ENCODE peak calls at places on chromosomes 5 and 9, in five cellular contexts. One of them, this sample, is unnamed.

GRCh38 chr9:96646081-96646991 is 8.8 kb downstream of the PRXL2C start:
- DNase-seq in right cardiac atrium: no peak
- DNase-seq in aorta: peak; percentile 50
- DNase-seq in HCT116: no peak
- DNase-seq in heart left ventricle: no peak
- DNase-seq in this sample: no peak

GRCh38 chr9:13274901-13275641 is 4.4 kb downstream of the MPDZ start:
- DNase-seq in heart left ventricle: no peak
- DNase-seq in right cardiac atrium: no peak
- DNase-seq in HCT116: no peak
- DNase-seq in aorta: no peak
- DNase-seq in this sample: no peak

GRCh38 chr9:84669293-84670105 is at the start of gene NTRK2:
- DNase-seq in aorta: peak; percentile 50
- DNase-seq in HCT116: no peak
- DNase-seq in right cardiac atrium: peak; percentile 83
- DNase-seq in heart left ventricle: peak; percentile 37
- DNase-seq in this sample: peak; percentile 30

GRCh38 chr5:133818031-133818431 is 150.4 kb downstream of the C5orf15 start:
- DNase-seq in aorta: peak; percentile 67
- DNase-seq in right cardiac atrium: peak; percentile 74
- DNase-seq in HCT116: no peak
- DNase-seq in heart left ventricle: peak; percentile 78
- DNase-seq in this sample: peak; percentile 94

GRCh38 chr5:82387041-82387818 is 109.1 kb upstream of the RPS23 start:
- DNase-seq in heart left ventricle: no peak
- DNase-seq in aorta: no peak
- DNase-seq in HCT116: peak; percentile 77
- DNase-seq in right cardiac atrium: no peak
- DNase-seq in this sample: no peak

GRCh38 chr5:148723143-148723542 is 68.8 kb upstream of the HTR4 start:
- DNase-seq in HCT116: no peak
- DNase-seq in heart left ventricle: no peak
- DNase-seq in right cardiac atrium: no peak
- DNase-seq in aorta: no peak
- DNase-seq in this sample: no peak

GRCh38 chr5:52997424-52997823 is 8.3 kb downstream of the ITGA2 start:
- DNase-seq in HCT116: no peak
- DNase-seq in heart left ventricle: no peak
- DNase-seq in aorta: no peak
- DNase-seq in right cardiac atrium: no peak
- DNase-seq in this sample: no peak

GRCh38 chr9:108057421-108058136 is 568.0 kb upstream of the KLF4 start:
- DNase-seq in aorta: no peak
- DNase-seq in right cardiac atrium: no peak
- DNase-seq in HCT116: no peak
- DNase-seq in heart left ventricle: no peak
- DNase-seq in this sample: no peak

GRCh38 chr5:62450259-62450658 is 37.7 kb downstream of the IPO11 start:
- DNase-seq in heart left ventricle: no peak
- DNase-seq in aorta: no peak
- DNase-seq in HCT116: no peak
- DNase-seq in right cardiac atrium: no peak
- DNase-seq in this sample: no peak

GRCh38 chr9:98935064-98935463 is 8.6 kb upstream of the COL15A1 start:
- DNase-seq in right cardiac atrium: no peak
- DNase-seq in HCT116: no peak
- DNase-seq in aorta: no peak
- DNase-seq in heart left ventricle: no peak
- DNase-seq in this sample: no peak

GRCh38 chr5:97019435-97020117 is 83.7 kb downstream of the LNPEP start:
- DNase-seq in right cardiac atrium: no peak
- DNase-seq in aorta: no peak
- DNase-seq in HCT116: no peak
- DNase-seq in heart left ventricle: no peak
- DNase-seq in this sample: no peak

GRCh38 chr5:158139161-158139560 is 280.2 kb upstream of the CLINT1 start:
- DNase-seq in HCT116: no peak
- DNase-seq in heart left ventricle: no peak
- DNase-seq in right cardiac atrium: no peak
- DNase-seq in aorta: no peak
- DNase-seq in this sample: no peak

GRCh38 chr5:23704176-23704855 is 196.9 kb downstream of the PRDM9 start:
- DNase-seq in aorta: no peak
- DNase-seq in right cardiac atrium: no peak
- DNase-seq in heart left ventricle: no peak
- DNase-seq in HCT116: no peak
- DNase-seq in this sample: no peak

GRCh38 chr5:177458912-177459350 is 12.3 kb downstream of the PRR7 start:
- DNase-seq in heart left ventricle: peak; percentile 24
- DNase-seq in aorta: no peak
- DNase-seq in right cardiac atrium: no peak
- DNase-seq in HCT116: no peak
- DNase-seq in this sample: no peak

GRCh38 chr5:114010362-114010761 is 351.5 kb upstream of the KCNN2 start:
- DNase-seq in HCT116: no peak
- DNase-seq in aorta: no peak
- DNase-seq in heart left ventricle: no peak
- DNase-seq in right cardiac atrium: no peak
- DNase-seq in this sample: no peak

GRCh38 chr9:91120200-91120599 is 241.5 kb downstream of the AUH start:
- DNase-seq in HCT116: no peak
- DNase-seq in heart left ventricle: no peak
- DNase-seq in aorta: no peak
- DNase-seq in right cardiac atrium: no peak
- DNase-seq in this sample: no peak

GRCh38 chr9:138038244-138038671 is 160.7 kb downstream of the CACNA1B start:
- DNase-seq in heart left ventricle: no peak
- DNase-seq in HCT116: no peak
- DNase-seq in aorta: no peak
- DNase-seq in right cardiac atrium: peak; percentile 7
- DNase-seq in this sample: peak; percentile 3

GRCh38 chr9:93207326-93207814 is 23.4 kb downstream of the WNK2 start:
- DNase-seq in heart left ventricle: peak; percentile 78
- DNase-seq in HCT116: no peak
- DNase-seq in right cardiac atrium: peak; percentile 83
- DNase-seq in aorta: peak; percentile 80
- DNase-seq in this sample: no peak

GRCh38 chr5:122259995-122260394 is 52.0 kb upstream of the SNCAIP start:
- DNase-seq in right cardiac atrium: no peak
- DNase-seq in aorta: peak; percentile 51
- DNase-seq in heart left ventricle: no peak
- DNase-seq in HCT116: no peak
- DNase-seq in this sample: no peak

GRCh38 chr9:127907867-127908659 is 8.7 kb upstream of the ST6GALNAC6 start:
- DNase-seq in heart left ventricle: peak; percentile 31
- DNase-seq in right cardiac atrium: no peak
- DNase-seq in HCT116: no peak
- DNase-seq in aorta: peak; percentile 45
- DNase-seq in this sample: no peak

GRCh38 chr5:31637851-31638250 is 1.1 kb upstream of the PDZD2 start:
- DNase-seq in right cardiac atrium: no peak
- DNase-seq in aorta: no peak
- DNase-seq in heart left ventricle: no peak
- DNase-seq in HCT116: no peak
- DNase-seq in this sample: no peak

GRCh38 chr9:14314929-14315753 is 1.2 kb upstream of the NFIB start:
- DNase-seq in aorta: peak; percentile 95
- DNase-seq in right cardiac atrium: peak; percentile 99
- DNase-seq in HCT116: no peak
- DNase-seq in heart left ventricle: peak; percentile 96
- DNase-seq in this sample: peak; percentile 98

GRCh38 chr5:72212171-72212570 is 104.9 kb downstream of the MAP1B start:
- DNase-seq in aorta: no peak
- DNase-seq in heart left ventricle: no peak
- DNase-seq in right cardiac atrium: no peak
- DNase-seq in HCT116: no peak
- DNase-seq in this sample: no peak

GRCh38 chr9:70658765-70659164 is 244.3 kb upstream of the KLF9 start:
- DNase-seq in heart left ventricle: no peak
- DNase-seq in aorta: no peak
- DNase-seq in right cardiac atrium: no peak
- DNase-seq in HCT116: no peak
- DNase-seq in this sample: no peak

GRCh38 chr9:71756753-71757152 is 11.6 kb downstream of the CEMIP2 start:
- DNase-seq in heart left ventricle: no peak
- DNase-seq in aorta: no peak
- DNase-seq in right cardiac atrium: no peak
- DNase-seq in HCT116: no peak
- DNase-seq in this sample: no peak
- H3K4me1 ChIP-seq in heart left ventricle: peaks cover 4% of the 10 kb centered on the region
- H3K4me1 ChIP-seq in aorta: no peaks in the 10 kb centered on the region
- H3K4me1 ChIP-seq in right cardiac atrium: peaks cover 3% of the 10 kb centered on the region
- H3K4me1 ChIP-seq in HCT116: peaks cover 25% of the 10 kb centered on the region
- H3K4me1 ChIP-seq in this sample: peaks cover 36% of the 10 kb centered on the region

GRCh38 chr9:228929-229695 is 14.4 kb downstream of the DOCK8 start:
- DNase-seq in heart left ventricle: no peak
- DNase-seq in HCT116: no peak
- DNase-seq in right cardiac atrium: no peak
- DNase-seq in aorta: no peak
- DNase-seq in this sample: no peak

GRCh38 chr9:227882-228281 is 13.2 kb downstream of the DOCK8 start:
- DNase-seq in heart left ventricle: no peak
- DNase-seq in right cardiac atrium: no peak
- DNase-seq in aorta: no peak
- DNase-seq in HCT116: no peak
- DNase-seq in this sample: no peak

GRCh38 chr9:221989-222776 is 7.5 kb downstream of the DOCK8 start:
- DNase-seq in HCT116: no peak
- DNase-seq in right cardiac atrium: no peak
- DNase-seq in heart left ventricle: no peak
- DNase-seq in aorta: no peak
- DNase-seq in this sample: no peak

GRCh38 chr9:223167-223566 is 8.5 kb downstream of the DOCK8 start:
- DNase-seq in aorta: no peak
- DNase-seq in HCT116: no peak
- DNase-seq in heart left ventricle: no peak
- DNase-seq in right cardiac atrium: no peak
- DNase-seq in this sample: no peak

DNA sequence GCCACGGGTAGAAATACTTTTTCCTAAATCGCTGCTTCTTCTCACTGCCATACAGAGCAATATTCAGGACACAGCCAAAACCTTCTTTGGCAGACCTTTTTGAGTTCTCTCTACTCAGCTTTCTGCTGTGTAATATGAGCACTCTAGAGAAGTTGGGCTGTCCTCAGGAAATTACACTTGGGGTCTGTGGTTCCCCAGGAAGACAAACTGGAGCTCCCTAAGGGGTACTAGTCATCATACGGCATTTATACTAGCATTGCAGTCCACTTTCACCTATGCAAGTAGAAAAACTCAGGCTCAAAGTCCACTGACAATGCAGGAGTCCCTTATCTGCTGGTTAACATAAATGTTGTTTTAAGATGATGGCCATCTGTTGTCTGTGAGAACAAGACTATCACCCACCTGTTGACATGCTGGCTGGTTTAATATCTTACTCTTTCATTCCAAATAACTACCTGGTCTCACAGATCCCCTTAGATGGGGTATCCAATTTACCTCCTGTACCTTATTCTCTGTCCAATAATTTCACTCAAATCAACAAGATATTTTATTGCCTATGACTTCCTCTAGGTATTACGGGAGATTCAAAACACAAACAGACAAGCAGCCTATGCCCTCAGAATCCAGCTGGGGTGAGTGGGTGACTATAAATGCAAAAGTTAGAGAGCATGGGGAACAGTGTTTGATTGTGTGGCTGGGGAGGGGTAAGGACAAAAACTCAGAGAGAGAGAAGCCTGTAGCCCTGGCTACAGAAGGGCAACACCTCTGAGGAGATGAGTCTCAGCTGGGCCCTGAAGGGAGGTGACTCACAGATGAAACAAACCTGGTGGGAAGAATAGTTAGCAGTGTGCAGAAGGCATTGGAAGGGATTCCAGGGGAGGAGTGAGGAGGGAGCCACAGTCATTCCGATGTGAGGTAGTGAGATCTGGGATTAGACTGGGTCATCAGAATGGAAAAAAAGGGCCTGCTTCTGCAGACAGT is 10.2 kb downstream of the DOCK8 start:
- DNase-seq in heart left ventricle: no peak
- DNase-seq in HCT116: no peak
- DNase-seq in right cardiac atrium: no peak
- DNase-seq in aorta: no peak
- DNase-seq in this sample: no peak
- H3K4me1 ChIP-seq in heart left ventricle: no peaks in the 10 kb centered on the region
- H3K4me1 ChIP-seq in HCT116: no peaks in the 10 kb centered on the region
- H3K4me1 ChIP-seq in right cardiac atrium: no peaks in the 10 kb centered on the region
- H3K4me1 ChIP-seq in aorta: no peaks in the 10 kb centered on the region
- H3K4me1 ChIP-seq in this sample: no peaks in the 10 kb centered on the region

GRCh38 chr9:3520564-3520963 is 5.2 kb downstream of the RFX3 start:
- DNase-seq in right cardiac atrium: no peak
- DNase-seq in aorta: no peak
- DNase-seq in HCT116: no peak
- DNase-seq in heart left ventricle: no peak
- DNase-seq in this sample: no peak
- H3K4me1 ChIP-seq in right cardiac atrium: no peaks in the 10 kb centered on the region
- H3K4me1 ChIP-seq in aorta: no peaks in the 10 kb centered on the region
- H3K4me1 ChIP-seq in HCT116: no peaks in the 10 kb centered on the region
- H3K4me1 ChIP-seq in heart left ventricle: no peaks in the 10 kb centered on the region
- H3K4me1 ChIP-seq in this sample: no peaks in the 10 kb centered on the region

GRCh38 chr9:133459476-133460404 is at the start of gene CACFD1:
- DNase-seq in heart left ventricle: peak; percentile 97
- DNase-seq in aorta: peak; percentile 97
- DNase-seq in HCT116: peak; percentile 85
- DNase-seq in right cardiac atrium: peak; percentile 99
- DNase-seq in this sample: peak; percentile 97
- H3K4me1 ChIP-seq in heart left ventricle: peaks cover 5% of the 10 kb centered on the region
- H3K4me1 ChIP-seq in aorta: no peaks in the 10 kb centered on the region
- H3K4me1 ChIP-seq in HCT116: peaks cover 16% of the 10 kb centered on the region
- H3K4me1 ChIP-seq in right cardiac atrium: peaks cover 3% of the 10 kb centered on the region
- H3K4me1 ChIP-seq in this sample: no peaks in the 10 kb centered on the region

GRCh38 chr5:141523991-141524390 is 35.1 kb downstream of the PCDHGC5 start:
- DNase-seq in aorta: no peak
- DNase-seq in heart left ventricle: no peak
- DNase-seq in right cardiac atrium: no peak
- DNase-seq in HCT116: no peak
- DNase-seq in this sample: no peak
- H3K4me1 ChIP-seq in aorta: no peaks in the 10 kb centered on the region
- H3K4me1 ChIP-seq in heart left ventricle: peaks cover 50% of the 10 kb centered on the region
- H3K4me1 ChIP-seq in right cardiac atrium: peaks cover 9% of the 10 kb centered on the region
- H3K4me1 ChIP-seq in HCT116: peaks cover 43% of the 10 kb centered on the region
- H3K4me1 ChIP-seq in this sample: peaks cover 39% of the 10 kb centered on the region

GRCh38 chr9:136043386-136044054 is 51.6 kb downstream of the NACC2 start:
- DNase-seq in HCT116: no peak
- DNase-seq in aorta: no peak
- DNase-seq in right cardiac atrium: no peak
- DNase-seq in heart left ventricle: no peak
- DNase-seq in this sample: no peak
- H3K4me1 ChIP-seq in HCT116: no peaks in the 10 kb centered on the region
- H3K4me1 ChIP-seq in aorta: no peaks in the 10 kb centered on the region
- H3K4me1 ChIP-seq in right cardiac atrium: no peaks in the 10 kb centered on the region
- H3K4me1 ChIP-seq in heart left ventricle: peaks cover 10% of the 10 kb centered on the region
- H3K4me1 ChIP-seq in this sample: no peaks in the 10 kb centered on the region

DNA sequence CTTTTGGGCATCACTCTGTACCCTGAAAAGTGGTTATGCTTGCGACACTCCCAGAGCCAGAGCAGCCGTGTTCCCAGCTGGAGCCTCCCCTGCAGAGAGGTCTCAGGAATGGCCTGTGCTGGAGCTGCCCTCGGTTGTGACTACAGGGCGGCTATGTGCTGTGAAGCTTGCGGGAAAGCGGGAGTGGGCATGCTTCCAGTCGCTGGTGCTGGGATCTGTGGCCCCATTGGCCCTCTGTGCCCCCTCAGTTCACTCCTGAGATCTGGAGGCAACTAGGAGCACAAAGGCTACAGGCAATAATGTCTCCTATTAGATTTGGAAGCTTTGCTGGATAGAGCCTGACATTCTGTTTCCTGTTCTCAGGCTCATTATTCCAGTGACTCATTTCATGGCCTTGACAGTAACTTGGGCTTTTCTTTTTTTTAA is 56.9 kb downstream of the GPR107 start:
- DNase-seq in heart left ventricle: no peak
- DNase-seq in aorta: no peak
- DNase-seq in right cardiac atrium: no peak
- DNase-seq in HCT116: no peak
- DNase-seq in this sample: no peak
- H3K4me1 ChIP-seq in heart left ventricle: no peaks in the 10 kb centered on the region
- H3K4me1 ChIP-seq in aorta: no peaks in the 10 kb centered on the region
- H3K4me1 ChIP-seq in right cardiac atrium: no peaks in the 10 kb centered on the region
- H3K4me1 ChIP-seq in HCT116: no peaks in the 10 kb centered on the region
- H3K4me1 ChIP-seq in this sample: no peaks in the 10 kb centered on the region